ENCODE peak calls at places on chromosome 15, in ten cellular contexts. One of them, this sample, is unnamed.

GRCh38 chr15:92184142-92184541 is 209.5 kb upstream of the ST8SIA2 start:
- DNase-seq in HCEC 1CT: no peak
- DNase-seq in Ammon's horn: no peak
- DNase-seq in cardiac fibroblast: no peak
- DNase-seq in NCI-H2029: no peak
- DNase-seq in activated CD4-positive, alpha-beta T cell treated with anti-CD3 and anti-CD28 coated beads, Interleukin-2, amount 10 ng/mL, durations not matched to agents 7 days and 5 days: no peak
- DNase-seq in T1000: no peak
- DNase-seq in hippocampal formation: no peak
- DNase-seq in keratinocyte: no peak
- DNase-seq in colonic mucosa: no peak
- DNase-seq in this sample: no peak

GRCh38 chr15:90487186-90487585 is 42.5 kb upstream of the CRTC3 start:
- DNase-seq in HCEC 1CT: no peak
- DNase-seq in Ammon's horn: no peak
- DNase-seq in cardiac fibroblast: no peak
- DNase-seq in NCI-H2029: no peak
- DNase-seq in activated CD4-positive, alpha-beta T cell treated with anti-CD3 and anti-CD28 coated beads, Interleukin-2, amount 10 ng/mL, durations not matched to agents 7 days and 5 days: no peak
- DNase-seq in T1000: no peak
- DNase-seq in hippocampal formation: no peak
- DNase-seq in keratinocyte: no peak
- DNase-seq in colonic mucosa: no peak
- DNase-seq in this sample: no peak

GRCh38 chr15:39579487-39580116 is 1.3 kb upstream of the THBS1 start:
- DNase-seq in HCEC 1CT: peak
- DNase-seq in Ammon's horn: peak
- DNase-seq in cardiac fibroblast: peak
- DNase-seq in NCI-H2029: no peak
- DNase-seq in activated CD4-positive, alpha-beta T cell treated with anti-CD3 and anti-CD28 coated beads, Interleukin-2, amount 10 ng/mL, durations not matched to agents 7 days and 5 days: no peak
- DNase-seq in T1000: peak
- DNase-seq in hippocampal formation: no peak
- DNase-seq in keratinocyte: peak
- DNase-seq in colonic mucosa: no peak
- DNase-seq in this sample: peak

GRCh38 chr15:90004252-90004651 is 3.1 kb downstream of the ZNF710 start:
- DNase-seq in HCEC 1CT: peak
- DNase-seq in Ammon's horn: no peak
- DNase-seq in cardiac fibroblast: no peak
- DNase-seq in NCI-H2029: no peak
- DNase-seq in activated CD4-positive, alpha-beta T cell treated with anti-CD3 and anti-CD28 coated beads, Interleukin-2, amount 10 ng/mL, durations not matched to agents 7 days and 5 days: no peak
- DNase-seq in T1000: no peak
- DNase-seq in hippocampal formation: no peak
- DNase-seq in keratinocyte: no peak
- DNase-seq in colonic mucosa: no peak
- DNase-seq in this sample: no peak

GRCh38 chr15:41483519-41483918 is 10.2 kb upstream of the ITPKA start:
- DNase-seq in HCEC 1CT: no peak
- DNase-seq in Ammon's horn: no peak
- DNase-seq in cardiac fibroblast: no peak
- DNase-seq in NCI-H2029: no peak
- DNase-seq in activated CD4-positive, alpha-beta T cell treated with anti-CD3 and anti-CD28 coated beads, Interleukin-2, amount 10 ng/mL, durations not matched to agents 7 days and 5 days: peak
- DNase-seq in T1000: no peak
- DNase-seq in hippocampal formation: no peak
- DNase-seq in keratinocyte: no peak
- DNase-seq in colonic mucosa: no peak
- DNase-seq in this sample: no peak

GRCh38 chr15:68594533-68595259 is 15.9 kb downstream of the CORO2B start:
- DNase-seq in HCEC 1CT: no peak
- DNase-seq in Ammon's horn: no peak
- DNase-seq in cardiac fibroblast: no peak
- DNase-seq in NCI-H2029: no peak
- DNase-seq in activated CD4-positive, alpha-beta T cell treated with anti-CD3 and anti-CD28 coated beads, Interleukin-2, amount 10 ng/mL, durations not matched to agents 7 days and 5 days: no peak
- DNase-seq in T1000: no peak
- DNase-seq in hippocampal formation: no peak
- DNase-seq in keratinocyte: no peak
- DNase-seq in colonic mucosa: no peak
- DNase-seq in this sample: no peak

GRCh38 chr15:98743177-98743576 is 94.8 kb downstream of the IGF1R start:
- DNase-seq in HCEC 1CT: no peak
- DNase-seq in Ammon's horn: no peak
- DNase-seq in cardiac fibroblast: no peak
- DNase-seq in NCI-H2029: no peak
- DNase-seq in activated CD4-positive, alpha-beta T cell treated with anti-CD3 and anti-CD28 coated beads, Interleukin-2, amount 10 ng/mL, durations not matched to agents 7 days and 5 days: no peak
- DNase-seq in T1000: no peak
- DNase-seq in hippocampal formation: no peak
- DNase-seq in keratinocyte: no peak
- DNase-seq in colonic mucosa: no peak
- DNase-seq in this sample: no peak

GRCh38 chr15:42152196-42152920 is 4.1 kb downstream of the PLA2G4F start:
- DNase-seq in HCEC 1CT: no peak
- DNase-seq in Ammon's horn: peak
- DNase-seq in cardiac fibroblast: no peak
- DNase-seq in NCI-H2029: peak
- DNase-seq in activated CD4-positive, alpha-beta T cell treated with anti-CD3 and anti-CD28 coated beads, Interleukin-2, amount 10 ng/mL, durations not matched to agents 7 days and 5 days: no peak
- DNase-seq in T1000: no peak
- DNase-seq in hippocampal formation: peak
- DNase-seq in keratinocyte: no peak
- DNase-seq in colonic mucosa: peak
- DNase-seq in this sample: peak

GRCh38 chr15:93399121-93399520 is 310.1 kb upstream of the RGMA start:
- DNase-seq in HCEC 1CT: no peak
- DNase-seq in Ammon's horn: no peak
- DNase-seq in cardiac fibroblast: no peak
- DNase-seq in NCI-H2029: no peak
- DNase-seq in activated CD4-positive, alpha-beta T cell treated with anti-CD3 and anti-CD28 coated beads, Interleukin-2, amount 10 ng/mL, durations not matched to agents 7 days and 5 days: no peak
- DNase-seq in T1000: no peak
- DNase-seq in hippocampal formation: no peak
- DNase-seq in keratinocyte: no peak
- DNase-seq in colonic mucosa: no peak
- DNase-seq in this sample: no peak

GRCh38 chr15:64635486-64635815 is 139.9 kb downstream of the RBPMS2 start:
- DNase-seq in HCEC 1CT: peak
- DNase-seq in Ammon's horn: peak
- DNase-seq in cardiac fibroblast: peak
- DNase-seq in NCI-H2029: no peak
- DNase-seq in activated CD4-positive, alpha-beta T cell treated with anti-CD3 and anti-CD28 coated beads, Interleukin-2, amount 10 ng/mL, durations not matched to agents 7 days and 5 days: no peak
- DNase-seq in T1000: no peak
- DNase-seq in hippocampal formation: no peak
- DNase-seq in keratinocyte: no peak
- DNase-seq in colonic mucosa: peak
- DNase-seq in this sample: no peak

GRCh38 chr15:55859681-55860080 is 116.7 kb upstream of the PRTG start:
- DNase-seq in HCEC 1CT: no peak
- DNase-seq in Ammon's horn: no peak
- DNase-seq in cardiac fibroblast: no peak
- DNase-seq in NCI-H2029: no peak
- DNase-seq in activated CD4-positive, alpha-beta T cell treated with anti-CD3 and anti-CD28 coated beads, Interleukin-2, amount 10 ng/mL, durations not matched to agents 7 days and 5 days: no peak
- DNase-seq in T1000: no peak
- DNase-seq in hippocampal formation: no peak
- DNase-seq in keratinocyte: no peak
- DNase-seq in colonic mucosa: no peak
- DNase-seq in this sample: no peak

GRCh38 chr15:92074161-92074560 is 220.7 kb downstream of the SLCO3A1 start:
- DNase-seq in HCEC 1CT: no peak
- DNase-seq in Ammon's horn: no peak
- DNase-seq in cardiac fibroblast: no peak
- DNase-seq in NCI-H2029: no peak
- DNase-seq in activated CD4-positive, alpha-beta T cell treated with anti-CD3 and anti-CD28 coated beads, Interleukin-2, amount 10 ng/mL, durations not matched to agents 7 days and 5 days: no peak
- DNase-seq in T1000: no peak
- DNase-seq in hippocampal formation: no peak
- DNase-seq in keratinocyte: no peak
- DNase-seq in colonic mucosa: no peak
- DNase-seq in this sample: no peak

GRCh38 chr15:50210462-50211264 is 28.7 kb downstream of the SLC27A2 start:
- DNase-seq in HCEC 1CT: no peak
- DNase-seq in Ammon's horn: no peak
- DNase-seq in cardiac fibroblast: no peak
- DNase-seq in NCI-H2029: no peak
- DNase-seq in activated CD4-positive, alpha-beta T cell treated with anti-CD3 and anti-CD28 coated beads, Interleukin-2, amount 10 ng/mL, durations not matched to agents 7 days and 5 days: no peak
- DNase-seq in T1000: no peak
- DNase-seq in hippocampal formation: no peak
- DNase-seq in keratinocyte: no peak
- DNase-seq in colonic mucosa: peak
- DNase-seq in this sample: peak

GRCh38 chr15:40293905-40294895 is 11.3 kb upstream of the ANKRD63 start:
- DNase-seq in HCEC 1CT: no peak
- DNase-seq in Ammon's horn: peak
- DNase-seq in cardiac fibroblast: no peak
- DNase-seq in NCI-H2029: no peak
- DNase-seq in activated CD4-positive, alpha-beta T cell treated with anti-CD3 and anti-CD28 coated beads, Interleukin-2, amount 10 ng/mL, durations not matched to agents 7 days and 5 days: no peak
- DNase-seq in T1000: no peak
- DNase-seq in hippocampal formation: no peak
- DNase-seq in keratinocyte: no peak
- DNase-seq in colonic mucosa: no peak
- DNase-seq in this sample: no peak

GRCh38 chr15:74845208-74845568 is 2.2 kb upstream of the ULK3 start:
- DNase-seq in HCEC 1CT: no peak
- DNase-seq in Ammon's horn: no peak
- DNase-seq in cardiac fibroblast: no peak
- DNase-seq in NCI-H2029: no peak
- DNase-seq in activated CD4-positive, alpha-beta T cell treated with anti-CD3 and anti-CD28 coated beads, Interleukin-2, amount 10 ng/mL, durations not matched to agents 7 days and 5 days: peak
- DNase-seq in T1000: no peak
- DNase-seq in hippocampal formation: no peak
- DNase-seq in keratinocyte: no peak
- DNase-seq in colonic mucosa: no peak
- DNase-seq in this sample: no peak

GRCh38 chr15:92624401-92624991 is 31.1 kb downstream of the FAM174B start:
- DNase-seq in HCEC 1CT: no peak
- DNase-seq in Ammon's horn: peak
- DNase-seq in cardiac fibroblast: no peak
- DNase-seq in NCI-H2029: no peak
- DNase-seq in activated CD4-positive, alpha-beta T cell treated with anti-CD3 and anti-CD28 coated beads, Interleukin-2, amount 10 ng/mL, durations not matched to agents 7 days and 5 days: no peak
- DNase-seq in T1000: no peak
- DNase-seq in hippocampal formation: peak
- DNase-seq in keratinocyte: no peak
- DNase-seq in colonic mucosa: no peak
- DNase-seq in this sample: no peak

GRCh38 chr15:75172168-75172841 is 29.4 kb upstream of the C15orf39 start:
- DNase-seq in HCEC 1CT: no peak
- DNase-seq in Ammon's horn: no peak
- DNase-seq in cardiac fibroblast: no peak
- DNase-seq in NCI-H2029: no peak
- DNase-seq in activated CD4-positive, alpha-beta T cell treated with anti-CD3 and anti-CD28 coated beads, Interleukin-2, amount 10 ng/mL, durations not matched to agents 7 days and 5 days: no peak
- DNase-seq in T1000: no peak
- DNase-seq in hippocampal formation: no peak
- DNase-seq in keratinocyte: no peak
- DNase-seq in colonic mucosa: no peak
- DNase-seq in this sample: no peak

GRCh38 chr15:41621200-41622193 is 38.7 kb upstream of the MGA start:
- DNase-seq in HCEC 1CT: peak
- DNase-seq in Ammon's horn: peak
- DNase-seq in cardiac fibroblast: peak
- DNase-seq in NCI-H2029: peak
- DNase-seq in activated CD4-positive, alpha-beta T cell treated with anti-CD3 and anti-CD28 coated beads, Interleukin-2, amount 10 ng/mL, durations not matched to agents 7 days and 5 days: peak
- DNase-seq in T1000: peak
- DNase-seq in hippocampal formation: peak
- DNase-seq in keratinocyte: peak
- DNase-seq in colonic mucosa: peak
- DNase-seq in this sample: peak

GRCh38 chr15:75662823-75663519 is 15.3 kb downstream of the SNX33 start:
- DNase-seq in HCEC 1CT: no peak
- DNase-seq in Ammon's horn: no peak
- DNase-seq in cardiac fibroblast: no peak
- DNase-seq in NCI-H2029: no peak
- DNase-seq in activated CD4-positive, alpha-beta T cell treated with anti-CD3 and anti-CD28 coated beads, Interleukin-2, amount 10 ng/mL, durations not matched to agents 7 days and 5 days: no peak
- DNase-seq in T1000: no peak
- DNase-seq in hippocampal formation: no peak
- DNase-seq in keratinocyte: no peak
- DNase-seq in colonic mucosa: no peak
- DNase-seq in this sample: no peak

GRCh38 chr15:82572311-82572710 is 32.1 kb upstream of the RPS17 start:
- DNase-seq in HCEC 1CT: peak
- DNase-seq in Ammon's horn: peak
- DNase-seq in cardiac fibroblast: no peak
- DNase-seq in NCI-H2029: no peak
- DNase-seq in activated CD4-positive, alpha-beta T cell treated with anti-CD3 and anti-CD28 coated beads, Interleukin-2, amount 10 ng/mL, durations not matched to agents 7 days and 5 days: no peak
- DNase-seq in T1000: no peak
- DNase-seq in hippocampal formation: peak
- DNase-seq in keratinocyte: no peak
- DNase-seq in colonic mucosa: no peak
- DNase-seq in this sample: no peak

GRCh38 chr15:27045796-27046195 is 74.8 kb downstream of the GABRG3 start:
- DNase-seq in HCEC 1CT: no peak
- DNase-seq in Ammon's horn: no peak
- DNase-seq in cardiac fibroblast: no peak
- DNase-seq in NCI-H2029: no peak
- DNase-seq in activated CD4-positive, alpha-beta T cell treated with anti-CD3 and anti-CD28 coated beads, Interleukin-2, amount 10 ng/mL, durations not matched to agents 7 days and 5 days: no peak
- DNase-seq in T1000: no peak
- DNase-seq in hippocampal formation: no peak
- DNase-seq in keratinocyte: no peak
- DNase-seq in colonic mucosa: no peak
- DNase-seq in this sample: no peak

GRCh38 chr15:81279621-81280051 is 44.3 kb downstream of the STARD5 start:
- DNase-seq in HCEC 1CT: peak
- DNase-seq in Ammon's horn: no peak
- DNase-seq in cardiac fibroblast: peak
- DNase-seq in NCI-H2029: no peak
- DNase-seq in activated CD4-positive, alpha-beta T cell treated with anti-CD3 and anti-CD28 coated beads, Interleukin-2, amount 10 ng/mL, durations not matched to agents 7 days and 5 days: no peak
- DNase-seq in T1000: no peak
- DNase-seq in hippocampal formation: no peak
- DNase-seq in keratinocyte: no peak
- DNase-seq in colonic mucosa: no peak
- DNase-seq in this sample: no peak

GRCh38 chr15:44087578-44088190 is 107.4 kb downstream of the FRMD5 start:
- DNase-seq in HCEC 1CT: peak
- DNase-seq in Ammon's horn: no peak
- DNase-seq in cardiac fibroblast: peak
- DNase-seq in NCI-H2029: no peak
- DNase-seq in activated CD4-positive, alpha-beta T cell treated with anti-CD3 and anti-CD28 coated beads, Interleukin-2, amount 10 ng/mL, durations not matched to agents 7 days and 5 days: no peak
- DNase-seq in T1000: no peak
- DNase-seq in hippocampal formation: no peak
- DNase-seq in keratinocyte: peak
- DNase-seq in colonic mucosa: no peak
- DNase-seq in this sample: no peak

GRCh38 chr15:57160823-57161560 is 215.3 kb upstream of the CGNL1 start:
- DNase-seq in HCEC 1CT: peak
- DNase-seq in Ammon's horn: no peak
- DNase-seq in cardiac fibroblast: peak
- DNase-seq in NCI-H2029: no peak
- DNase-seq in activated CD4-positive, alpha-beta T cell treated with anti-CD3 and anti-CD28 coated beads, Interleukin-2, amount 10 ng/mL, durations not matched to agents 7 days and 5 days: no peak
- DNase-seq in T1000: no peak
- DNase-seq in hippocampal formation: no peak
- DNase-seq in keratinocyte: no peak
- DNase-seq in colonic mucosa: no peak
- DNase-seq in this sample: no peak

GRCh38 chr15:42240823-42241222 is 32.2 kb upstream of the GANC start:
- DNase-seq in HCEC 1CT: no peak
- DNase-seq in Ammon's horn: no peak
- DNase-seq in cardiac fibroblast: no peak
- DNase-seq in NCI-H2029: no peak
- DNase-seq in activated CD4-positive, alpha-beta T cell treated with anti-CD3 and anti-CD28 coated beads, Interleukin-2, amount 10 ng/mL, durations not matched to agents 7 days and 5 days: no peak
- DNase-seq in T1000: no peak
- DNase-seq in hippocampal formation: no peak
- DNase-seq in keratinocyte: no peak
- DNase-seq in colonic mucosa: no peak
- DNase-seq in this sample: no peak

GRCh38 chr15:53569756-53570480 is 189.5 kb downstream of the WDR72 start:
- DNase-seq in HCEC 1CT: no peak
- DNase-seq in Ammon's horn: no peak
- DNase-seq in cardiac fibroblast: no peak
- DNase-seq in NCI-H2029: no peak
- DNase-seq in activated CD4-positive, alpha-beta T cell treated with anti-CD3 and anti-CD28 coated beads, Interleukin-2, amount 10 ng/mL, durations not matched to agents 7 days and 5 days: no peak
- DNase-seq in T1000: no peak
- DNase-seq in hippocampal formation: no peak
- DNase-seq in keratinocyte: peak
- DNase-seq in colonic mucosa: no peak
- DNase-seq in this sample: no peak

GRCh38 chr15:83561661-83562060 is 92.3 kb upstream of the ADAMTSL3 start:
- DNase-seq in HCEC 1CT: no peak
- DNase-seq in Ammon's horn: no peak
- DNase-seq in cardiac fibroblast: no peak
- DNase-seq in NCI-H2029: no peak
- DNase-seq in activated CD4-positive, alpha-beta T cell treated with anti-CD3 and anti-CD28 coated beads, Interleukin-2, amount 10 ng/mL, durations not matched to agents 7 days and 5 days: no peak
- DNase-seq in T1000: no peak
- DNase-seq in hippocampal formation: no peak
- DNase-seq in keratinocyte: no peak
- DNase-seq in colonic mucosa: no peak
- DNase-seq in this sample: no peak

GRCh38 chr15:33298631-33299030 is 12.1 kb upstream of the RYR3 start:
- DNase-seq in HCEC 1CT: no peak
- DNase-seq in Ammon's horn: no peak
- DNase-seq in cardiac fibroblast: no peak
- DNase-seq in NCI-H2029: no peak
- DNase-seq in activated CD4-positive, alpha-beta T cell treated with anti-CD3 and anti-CD28 coated beads, Interleukin-2, amount 10 ng/mL, durations not matched to agents 7 days and 5 days: no peak
- DNase-seq in T1000: no peak
- DNase-seq in hippocampal formation: no peak
- DNase-seq in keratinocyte: no peak
- DNase-seq in colonic mucosa: no peak
- DNase-seq in this sample: no peak

This sample was measured in mucosa of descending colon.